ENCODE peak calls at places on chromosomes 1 and 21, in ten cellular contexts. U is spleen; G is tibial artery; T is left lung; Y is upper lobe of left lung; R is right lobe of liver; C is AG04450; N is HL-60; O is CD8-positive, alpha-beta T cell; B is adrenal gland. E is an unnamed sample.

GRCh38 chr1:199684686-199685273 is 342.7 kb upstream of the NR5A2 start:
- DNase-seq in Y (no peak), O (peak), T (no peak), R (no peak), C (peak), N (peak), B (peak), U (no peak), G (no peak), E (peak)

GRCh38 chr1:7385471-7386225 is 385.4 kb upstream of the VAMP3 start:
- DNase-seq in C (no peak), G (no peak), R (peak), T (no peak), Y (no peak), O (no peak), U (peak), N (no peak), B (no peak), E (peak)

GRCh38 chr21:46055863-46056281 is 42.0 kb upstream of the COL6A2 start:
- DNase-seq in O (no peak), G (no peak), R (peak), B (no peak), C (no peak), N (no peak), T (peak), U (no peak), Y (peak), E (no peak)

GRCh38 chr1:109113787-109114568 is at the start of gene ELAPOR1:
- DNase-seq in G (no peak), T (peak), O (peak), N (peak), Y (peak), R (peak), B (peak), C (no peak), U (peak), E (peak)

GRCh38 chr1:100463809-100464424 is 74.0 kb upstream of the GPR88 start:
- DNase-seq in G (peak), R (peak), C (no peak), Y (no peak), U (peak), T (peak), N (peak), O (peak), B (peak), E (peak)

GRCh38 chr1:10934150-10934818 is 78.2 kb upstream of the TARDBP start:
- DNase-seq in O (no peak), R (no peak), U (no peak), G (no peak), N (no peak), C (no peak), Y (no peak), B (no peak), T (peak), E (no peak)

GRCh38 chr1:116167625-116168276 is 56.6 kb downstream of the MAB21L3 start:
- DNase-seq in N (no peak), U (peak), T (peak), R (no peak), G (no peak), Y (peak), C (no peak), B (peak), O (no peak), E (peak)

GRCh38 chr1:230863449-230863848 is 4.9 kb downstream of the C1orf198 start:
- DNase-seq in O (no peak), N (peak), G (no peak), T (peak), U (peak), R (no peak), C (no peak), Y (no peak), B (no peak), E (peak)

GRCh38 chr1:16236091-16236494 is 890 bp downstream of the CPLANE2 start:
- DNase-seq in R (peak), G (no peak), T (no peak), B (peak), N (peak), Y (no peak), U (no peak), O (peak), C (no peak), E (peak)

GRCh38 chr21:44695641-44696040 is 1.3 kb upstream of the KRTAP10-12 start:
- DNase-seq in O (no peak), T (no peak), R (no peak), C (no peak), G (no peak), B (no peak), Y (no peak), N (no peak), U (no peak), E (no peak)

GRCh38 chr1:35531368-35531767 is 25.8 kb downstream of the KIAA0319L start:
- DNase-seq in B (no peak), G (no peak), N (no peak), C (no peak), O (no peak), T (no peak), R (no peak), Y (no peak), U (no peak), E (no peak)

DNA sequence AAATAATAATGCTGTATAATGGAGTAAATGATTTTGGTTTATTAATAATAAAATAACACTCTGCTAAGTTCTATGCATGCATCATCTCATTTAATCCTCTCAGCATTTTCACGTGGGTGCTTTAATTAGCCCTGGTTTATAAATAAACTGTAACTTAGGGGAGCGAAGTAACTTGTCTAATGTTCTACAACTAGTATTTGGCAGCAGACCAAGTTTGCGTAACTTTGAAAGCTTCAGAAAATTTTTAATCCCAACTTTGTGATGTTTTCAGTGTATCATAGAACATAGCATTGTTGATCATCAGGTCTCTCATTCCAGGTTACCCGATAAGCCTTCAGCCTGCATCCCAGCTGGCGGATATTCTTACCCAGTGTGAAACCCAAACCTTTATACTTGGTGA is 322.4 kb upstream of the SGIP1 start:
- DNase-seq in T (no peak), O (no peak), R (no peak), U (no peak), N (no peak), G (no peak), C (no peak), B (no peak), Y (no peak), E (no peak)
- H3K27ac ChIP-seq in T (no peak), O (no peak), R (no peak), U (no peak), N (no peak), G (no peak), C (no peak), B (no peak), Y (no peak), E (no peak)

GRCh38 chr1:73839922-73840321 is 358.1 kb downstream of the LRRIQ3 start:
- DNase-seq in U (no peak), G (no peak), T (no peak), N (peak), O (no peak), Y (no peak), B (peak), C (no peak), R (no peak), E (no peak)
- TF ChIP-seq CTCF in U (no peak), G (no peak), T (no peak), N (no peak), O (no peak), Y (no peak), B (peak), C (peak), R (peak), E (no peak)

DNA sequence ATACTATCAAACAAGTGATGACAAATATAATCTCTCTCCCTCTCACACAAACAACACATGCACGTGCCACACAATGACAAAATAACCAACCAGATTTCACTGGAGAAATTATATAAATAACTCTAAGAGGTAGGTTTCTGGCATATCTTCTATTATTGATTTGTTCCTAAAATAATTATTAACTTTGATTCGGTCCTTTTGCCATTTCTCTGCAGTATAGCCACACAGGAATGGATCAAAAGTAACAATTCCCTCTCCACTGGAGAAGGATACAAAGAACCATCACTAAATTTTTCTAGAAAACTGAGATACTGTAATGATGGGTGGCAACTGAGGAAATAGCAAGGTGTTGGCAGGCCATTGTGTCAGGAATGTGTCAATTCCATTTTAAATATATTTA is 33.4 kb downstream of the ARNT start:
- DNase-seq in G (no peak), N (no peak), C (no peak), Y (no peak), R (no peak), O (no peak), U (no peak), B (no peak), T (no peak), E (no peak)
- H3K27ac ChIP-seq in G (no peak), N (no peak), C (no peak), Y (no peak), R (no peak), O (no peak), U (no peak), B (no peak), T (no peak), E (no peak)

GRCh38 chr1:235635938-235636663 is 13.5 kb downstream of the GNG4 start:
- DNase-seq in G (no peak), T (no peak), C (no peak), B (no peak), N (no peak), O (no peak), Y (no peak), R (no peak), U (peak), E (peak)
- TF ChIP-seq CTCF in G (no peak), T (no peak), C (peak), B (no peak), N (no peak), O (no peak), Y (no peak), R (no peak), U (no peak), E (no peak)

GRCh38 chr1:25899792-25900191 is 6.4 kb downstream of the STMN1 start:
- DNase-seq in O (no peak), B (no peak), U (no peak), C (no peak), R (no peak), Y (no peak), G (no peak), N (no peak), T (no peak), E (no peak)
- H3K27ac ChIP-seq in O (no peak), B (no peak), U (no peak), C (no peak), R (no peak), Y (no peak), G (no peak), N (no peak), T (no peak), E (no peak)

DNA sequence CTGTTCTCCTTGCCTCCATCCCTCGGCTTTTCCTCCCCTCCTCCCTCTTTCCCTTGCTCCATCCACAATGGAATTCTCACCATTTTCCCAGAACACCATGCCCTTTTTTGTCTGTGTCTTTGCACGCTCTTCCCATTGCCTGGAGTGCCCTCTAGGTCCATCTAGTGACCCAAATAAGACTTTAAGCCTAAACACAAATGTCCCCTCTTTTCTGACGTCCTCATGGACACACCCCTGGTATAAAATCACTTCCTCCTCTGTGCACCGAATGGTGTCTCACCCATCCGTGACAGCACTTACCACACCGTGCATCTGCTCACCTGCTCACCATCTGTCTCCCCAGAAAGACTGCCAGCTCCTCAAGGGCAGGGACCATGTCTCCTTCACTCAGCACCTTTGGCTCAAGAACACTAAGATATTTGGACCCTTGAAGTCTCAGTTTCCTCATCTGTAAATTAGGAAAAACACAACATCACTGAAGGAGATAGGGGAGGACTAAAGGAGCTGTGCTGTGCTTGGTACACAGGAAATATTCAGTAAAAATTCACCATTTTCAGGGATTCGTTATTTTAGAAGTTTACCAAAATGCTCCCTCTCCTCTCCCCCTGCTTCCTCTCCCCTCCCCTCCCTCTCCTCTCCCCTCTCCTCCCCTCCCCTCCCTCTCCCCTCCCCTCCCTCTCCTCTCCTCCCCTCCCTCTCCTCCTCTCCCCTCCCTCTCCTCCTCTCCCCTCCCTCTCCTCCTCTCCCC is 23.7 kb upstream of the CPT2 start:
- DNase-seq in N (no peak), O (no peak), B (no peak), R (no peak), U (no peak), G (no peak), C (no peak), Y (no peak), T (no peak), E (peak)
- TF ChIP-seq CTCF in N (no peak), O (no peak), B (no peak), R (peak), U (no peak), G (no peak), C (peak), Y (no peak), T (no peak), E (no peak)

DNA sequence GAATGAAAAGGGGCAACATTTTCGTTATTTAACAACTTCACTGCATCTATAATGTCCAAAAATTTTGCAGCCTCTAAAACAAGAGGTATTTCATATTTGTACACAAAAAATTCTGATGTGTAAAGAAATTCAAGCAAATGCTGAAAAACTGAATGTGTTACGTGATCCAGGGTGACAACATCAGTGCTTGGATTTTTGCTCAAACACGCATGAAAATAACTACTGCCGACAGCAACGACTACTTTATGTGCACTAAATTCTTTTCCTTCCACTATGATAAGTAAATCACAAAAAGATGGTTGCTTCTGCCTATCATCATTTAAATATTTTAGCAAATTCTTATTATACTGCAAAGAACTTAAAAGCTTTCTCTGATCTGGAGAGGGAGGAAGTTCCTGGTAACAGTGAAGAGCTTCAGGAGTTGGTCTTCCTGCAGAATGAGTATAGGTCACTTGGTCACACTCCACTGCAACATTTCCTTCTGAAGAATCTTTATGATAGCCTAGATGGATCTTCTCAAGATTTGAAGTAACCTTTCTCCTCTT is 53.5 kb upstream of the ASPM start:
- DNase-seq in T (no peak), N (no peak), R (no peak), O (no peak), C (no peak), G (no peak), B (no peak), U (no peak), Y (no peak), E (no peak)
- H3K27ac ChIP-seq in T (peak), N (no peak), R (no peak), O (peak), C (no peak), G (peak), B (peak), U (peak), Y (peak), E (peak)

GRCh38 chr1:89085781-89086180 is 20.8 kb upstream of the GBP1 start:
- DNase-seq in T (no peak), N (no peak), U (no peak), R (peak), G (no peak), C (no peak), Y (no peak), B (no peak), O (peak), E (peak)
- TF ChIP-seq CTCF in T (peak), N (no peak), U (peak), R (peak), G (no peak), C (peak), Y (peak), B (peak), O (peak), E (no peak)

GRCh38 chr1:1302006-1302430 is 5.7 kb downstream of the ACAP3 start:
- DNase-seq in G (no peak), R (no peak), Y (peak), U (no peak), N (no peak), C (no peak), B (no peak), O (no peak), T (no peak), E (no peak)

GRCh38 chr1:1304331-1305299 is 3.1 kb downstream of the ACAP3 start:
- DNase-seq in T (no peak), O (no peak), U (no peak), R (no peak), B (peak), G (peak), Y (peak), C (peak), N (no peak), E (peak)

GRCh38 chr1:1303736-1304135 is 4.0 kb downstream of the ACAP3 start:
- DNase-seq in T (no peak), O (no peak), G (no peak), N (no peak), B (no peak), U (no peak), C (no peak), R (no peak), Y (peak), E (no peak)

GRCh38 chr1:1305300-1306069 is 2.2 kb downstream of the ACAP3 start:
- DNase-seq in G (peak), T (no peak), B (peak), U (peak), C (peak), O (peak), N (peak), Y (peak), R (no peak), E (peak)

DNA sequence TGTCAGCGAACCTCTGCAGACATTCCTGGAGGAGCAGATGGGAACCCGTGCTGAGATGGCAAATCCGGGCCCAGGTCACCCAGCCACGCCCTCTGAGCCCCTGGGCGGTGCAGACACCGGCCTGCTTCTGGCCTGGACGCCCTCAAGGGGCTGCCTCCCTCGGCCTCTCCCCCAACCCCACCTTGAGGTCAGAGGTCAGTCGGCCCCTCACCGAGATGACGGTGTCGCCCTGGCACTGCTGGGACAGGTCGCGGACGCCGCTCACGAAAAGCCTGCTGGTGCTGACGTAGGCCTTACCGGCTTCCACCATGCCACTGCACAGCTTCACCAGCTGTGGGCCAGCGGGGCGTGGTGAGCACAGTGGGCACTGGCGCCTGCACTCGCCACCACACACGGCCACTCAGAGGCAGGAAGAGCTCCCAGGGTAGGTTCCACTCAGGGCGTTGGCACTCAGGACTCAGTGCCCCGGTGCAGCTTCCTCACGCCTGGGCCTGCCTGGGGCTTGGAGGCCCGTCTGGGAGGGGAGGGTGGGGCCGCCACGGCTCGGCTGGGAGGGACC is 4.7 kb downstream of the ACAP3 start:
- DNase-seq in T (no peak), B (no peak), Y (peak), G (no peak), R (no peak), C (no peak), O (no peak), U (no peak), N (no peak), E (no peak)
- H3K27ac ChIP-seq in T (no peak), B (no peak), Y (no peak), G (no peak), R (no peak), C (no peak), O (no peak), U (no peak), N (no peak), E (no peak)

E was measured in colonic mucosa.